ENCODE peak calls at places on chromosomes 3 and 15, in nine cellular contexts. N is SK-N-SH, M is esophagus muscularis mucosa, X is upper lobe of left lung, H is stomach, G is suprapubic skin, L is K562, V is H1, O is HepG2. P is an unnamed sample.

GRCh38 chr15:39583586-39584265 is 2.8 kb downstream of the THBS1 start:
- DNase-seq in M (no peak), O (peak; percentile 25), N (peak; percentile 36), L (peak; percentile 38), G (no peak), H (no peak), V (no peak), X (no peak), P (peak; percentile 75)

GRCh38 chr3:112128843-112129727 is 4.0 kb downstream of the GCSAM start:
- DNase-seq in G (no peak), H (no peak), X (no peak), L (no peak), M (no peak), N (no peak), V (no peak), O (no peak), P (no peak)

GRCh38 chr3:135000465-135000864 is 205.4 kb downstream of the EPHB1 start:
- DNase-seq in G (no peak), N (no peak), M (peak; percentile 77), L (no peak), H (no peak), O (no peak), V (no peak), X (no peak), P (no peak)

GRCh38 chr3:78279066-78279465 is 1239.2 kb downstream of the ROBO2 start:
- DNase-seq in M (no peak), V (no peak), L (no peak), H (no peak), G (no peak), N (no peak), X (no peak), O (no peak), P (no peak)

GRCh38 chr3:3085782-3086181 is 24.4 kb downstream of the IL5RA start:
- DNase-seq in M (no peak), N (no peak), G (no peak), H (no peak), X (no peak), V (no peak), L (no peak), O (no peak), P (no peak)

GRCh38 chr3:119681279-119681678 is 4.1 kb upstream of the COX17 start:
- DNase-seq in H (no peak), O (peak; percentile 15), L (no peak), M (no peak), N (peak; percentile 66), V (no peak), X (no peak), G (no peak), P (no peak)

GRCh38 chr15:45588199-45588910 is 1.2 kb downstream of the BLOC1S6 start:
- DNase-seq in V (no peak), N (no peak), O (peak; percentile 16), L (no peak), X (no peak), H (no peak), M (peak; percentile 24), G (no peak), P (no peak)

GRCh38 chr15:67823371-67824156 is 1.7 kb upstream of the SKOR1 start:
- DNase-seq in G (no peak), O (no peak), V (peak; percentile 55), X (peak; percentile 84), L (peak; percentile 62), N (peak; percentile 84), M (no peak), H (no peak), P (no peak)

GRCh38 chr15:83904107-83904720 is 250.3 kb downstream of the ADAMTSL3 start:
- DNase-seq in G (no peak), X (no peak), N (no peak), M (no peak), O (no peak), L (no peak), V (no peak), H (no peak), P (peak; percentile 15)

GRCh38 chr3:59418836-59419235 is 369.0 kb upstream of the CFAP20DC start:
- DNase-seq in G (no peak), M (no peak), O (no peak), V (no peak), L (no peak), H (no peak), N (no peak), X (no peak), P (no peak)

GRCh38 chr3:112134335-112135124 is 1.5 kb upstream of the GCSAM start:
- DNase-seq in N (peak; percentile 13), M (no peak), V (no peak), O (no peak), H (no peak), L (no peak), X (peak; percentile 11), G (no peak), P (no peak)

GRCh38 chr15:70962084-70962483 is 69.5 kb downstream of the LRRC49 start:
- DNase-seq in X (no peak), V (no peak), M (no peak), N (no peak), L (no peak), O (no peak), G (no peak), H (no peak), P (no peak)

DNA sequence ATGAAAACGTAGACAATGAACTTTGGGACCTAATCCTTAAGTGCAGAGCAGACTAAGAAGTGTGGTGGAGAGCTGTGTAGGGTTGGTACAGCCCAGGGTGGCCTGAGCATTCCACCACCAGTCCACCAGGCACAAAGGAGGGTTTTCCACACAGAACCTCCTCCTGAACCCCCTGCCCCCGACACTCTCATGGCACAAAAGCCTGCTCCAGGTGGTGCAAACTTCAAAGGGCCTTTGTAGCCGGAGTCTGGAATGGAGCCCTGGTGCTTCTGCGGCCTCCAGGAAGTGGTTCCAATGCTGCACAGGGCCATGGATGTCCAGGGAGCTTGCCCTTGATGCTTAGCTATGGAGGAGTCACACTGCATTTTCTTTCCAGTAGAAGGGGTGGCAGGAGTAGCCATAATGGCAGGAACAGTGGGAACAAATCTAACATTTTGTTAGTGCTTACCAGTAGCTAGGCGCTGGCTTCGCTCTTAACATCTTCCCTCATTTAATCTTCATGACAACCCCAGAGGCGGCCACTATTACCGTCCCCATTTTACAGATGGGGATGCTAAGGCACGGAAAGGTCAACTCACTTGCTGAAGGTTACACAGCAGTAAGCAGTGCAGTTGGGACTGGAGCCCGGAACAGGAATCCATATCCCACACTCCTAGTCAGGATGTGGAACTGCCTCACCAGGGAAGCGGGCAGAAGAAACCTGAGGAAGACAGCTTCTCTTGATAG is 68.6 kb downstream of the LRIG1 start:
- DNase-seq in V (no peak), O (no peak), L (no peak), G (no peak), H (no peak), X (no peak), N (no peak), M (no peak), P (no peak)
- TF ChIP-seq POLR2AphosphoS5 in V (no peak), O (no peak), L (no peak), G (no peak), H (no peak), X (no peak), N (no peak), M (no peak), P (no peak)

GRCh38 chr3:55751730-55752129 is 264.6 kb upstream of the WNT5A start:
- DNase-seq in X (no peak), L (no peak), H (no peak), O (no peak), M (no peak), V (no peak), G (no peak), N (no peak), P (no peak)

GRCh38 chr3:55746808-55747413 is 259.8 kb upstream of the WNT5A start:
- DNase-seq in M (no peak), N (peak; percentile 15), L (no peak), O (no peak), V (no peak), X (no peak), H (no peak), G (no peak), P (no peak)

GRCh38 chr3:55752911-55753310 is 265.8 kb upstream of the WNT5A start:
- DNase-seq in L (no peak), N (no peak), O (no peak), X (no peak), G (no peak), V (no peak), M (peak; percentile 70), H (no peak), P (no peak)

GRCh38 chr3:55749036-55749435 is 261.9 kb upstream of the WNT5A start:
- DNase-seq in O (no peak), V (no peak), G (no peak), N (no peak), M (peak; percentile 55), L (no peak), X (no peak), H (no peak), P (no peak)

GRCh38 chr3:55750525-55750924 is 263.4 kb upstream of the WNT5A start:
- DNase-seq in G (no peak), L (no peak), V (no peak), O (no peak), M (peak; percentile 62), N (no peak), X (no peak), H (no peak), P (peak; percentile 10)
- TF ChIP-seq EP300 in G (no peak), L (no peak), V (no peak), O (no peak), M (no peak), N (no peak), X (no peak), H (no peak), P (no peak)

DNA sequence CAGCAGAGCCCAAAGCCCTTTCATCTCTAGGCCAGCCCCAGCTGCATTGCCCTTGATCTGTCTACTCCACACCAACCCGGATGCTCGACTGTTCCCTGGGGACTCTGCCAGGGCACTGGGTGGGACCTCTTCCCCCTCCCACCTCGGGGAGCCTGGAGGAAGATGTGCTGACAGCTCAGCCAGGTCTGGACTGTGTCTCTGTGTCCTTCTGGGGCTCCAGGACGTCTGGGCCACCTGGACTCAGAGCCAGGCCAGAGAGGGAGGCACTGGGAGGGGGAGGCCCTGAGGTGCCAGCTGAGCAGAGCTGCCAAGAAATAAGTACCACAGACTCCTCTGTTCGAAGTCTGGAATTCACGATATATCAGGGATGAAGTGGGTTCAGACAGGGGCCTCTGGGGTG is 5.8 kb upstream of the HCN4 start:
- DNase-seq in G (no peak), L (no peak), O (no peak), H (no peak), X (no peak), M (no peak), N (peak; percentile 70), V (no peak), P (no peak)
- H3K27me3 ChIP-seq in G (peaks cover 66% of the 10 kb centered on the region), L (peaks cover 14% of the 10 kb centered on the region), O (peaks cover 18% of the 10 kb centered on the region), H (peaks cover 23% of the 10 kb centered on the region), X (peaks cover 6% of the 10 kb centered on the region), M (peaks cover 5% of the 10 kb centered on the region), N (peaks cover 5% of the 10 kb centered on the region), V (peaks cover 14% of the 10 kb centered on the region), P (peaks cover 53% of the 10 kb centered on the region)

DNA sequence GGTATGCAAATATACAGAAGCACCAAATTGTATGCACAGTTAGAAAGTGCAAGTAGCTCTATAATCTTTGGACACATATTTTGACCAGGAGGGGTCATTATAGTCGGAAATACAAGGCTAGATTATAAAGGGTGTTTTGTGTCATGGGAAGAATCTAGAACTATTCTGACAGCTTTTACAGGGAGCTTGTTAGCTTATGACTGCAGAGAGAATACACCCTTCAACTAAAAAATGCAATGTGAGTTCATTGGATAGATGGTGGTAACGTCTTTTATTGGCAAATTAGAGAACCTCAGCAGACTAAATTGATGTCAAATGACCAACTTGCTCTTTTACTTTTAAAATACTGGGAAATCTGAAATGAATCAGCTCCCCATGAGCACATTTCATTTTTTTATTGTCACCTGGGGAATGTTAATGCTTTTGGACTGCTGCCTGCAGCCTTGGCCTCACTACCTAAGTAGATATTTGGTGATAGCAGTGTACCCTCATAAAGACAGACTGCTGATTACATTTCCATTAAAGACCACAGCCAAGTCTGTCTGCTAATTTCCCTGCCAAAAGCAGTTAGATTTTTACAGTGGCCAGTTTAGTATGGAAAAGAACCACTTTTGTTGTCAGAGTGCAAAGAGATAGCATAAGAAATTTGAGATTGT is 515.9 kb upstream of the DPPA4 start:
- DNase-seq in G (no peak), L (no peak), H (no peak), O (no peak), V (no peak), M (no peak), X (no peak), N (no peak), P (no peak)
- TF ChIP-seq POLR2AphosphoS5 in G (no peak), L (no peak), H (no peak), O (no peak), V (no peak), M (no peak), X (no peak), N (peak; percentile 11), P (no peak)

P was measured in transverse colon.